ENCODE peak calls at places on chromosome 10, in eight cellular contexts. One of them, this sample, is unnamed.

GRCh38 chr10:62330213-62330612 is 44.0 kb upstream of the ZNF365 start:
- DNase-seq in NCI-H2029: no peak
- DNase-seq in ACHN: no peak
- DNase-seq in C1 segment of cervical spinal cord: no peak
- DNase-seq in activated CD4-positive, alpha-beta memory T cell treated with anti-CD3 and anti-CD28 coated beads for 36 hours: no peak
- DNase-seq in coronary artery: no peak
- DNase-seq in SW480: no peak
- DNase-seq in NCI-H510A treated with DMSO at 0.1 percent for 48 hours: no peak
- DNase-seq in this sample: no peak

GRCh38 chr10:37623506-37623905 is 233.9 kb downstream of the ZNF248 start:
- DNase-seq in NCI-H2029: no peak
- DNase-seq in ACHN: no peak
- DNase-seq in C1 segment of cervical spinal cord: no peak
- DNase-seq in activated CD4-positive, alpha-beta memory T cell treated with anti-CD3 and anti-CD28 coated beads for 36 hours: no peak
- DNase-seq in coronary artery: no peak
- DNase-seq in SW480: no peak
- DNase-seq in NCI-H510A treated with DMSO at 0.1 percent for 48 hours: no peak
- DNase-seq in this sample: no peak

GRCh38 chr10:77603529-77603927 is 34.1 kb downstream of the KCNMA1 start:
- DNase-seq in NCI-H2029: peak; percentile 20
- DNase-seq in ACHN: no peak
- DNase-seq in C1 segment of cervical spinal cord: no peak
- DNase-seq in activated CD4-positive, alpha-beta memory T cell treated with anti-CD3 and anti-CD28 coated beads for 36 hours: no peak
- DNase-seq in coronary artery: no peak
- DNase-seq in SW480: peak; percentile 35
- DNase-seq in NCI-H510A treated with DMSO at 0.1 percent for 48 hours: peak; percentile 66
- DNase-seq in this sample: peak; percentile 17

GRCh38 chr10:58797356-58797755 is 284.7 kb downstream of the BICC1 start:
- DNase-seq in NCI-H2029: no peak
- DNase-seq in ACHN: no peak
- DNase-seq in C1 segment of cervical spinal cord: no peak
- DNase-seq in activated CD4-positive, alpha-beta memory T cell treated with anti-CD3 and anti-CD28 coated beads for 36 hours: no peak
- DNase-seq in coronary artery: no peak
- DNase-seq in SW480: no peak
- DNase-seq in NCI-H510A treated with DMSO at 0.1 percent for 48 hours: no peak
- DNase-seq in this sample: no peak

GRCh38 chr10:121325490-121326231 is 272.6 kb downstream of the FGFR2 start:
- DNase-seq in NCI-H2029: no peak
- DNase-seq in ACHN: no peak
- DNase-seq in C1 segment of cervical spinal cord: no peak
- DNase-seq in activated CD4-positive, alpha-beta memory T cell treated with anti-CD3 and anti-CD28 coated beads for 36 hours: no peak
- DNase-seq in coronary artery: no peak
- DNase-seq in SW480: peak; percentile 76
- DNase-seq in NCI-H510A treated with DMSO at 0.1 percent for 48 hours: no peak
- DNase-seq in this sample: peak; percentile 90

GRCh38 chr10:57102234-57102633 is 741.2 kb upstream of the ZWINT start:
- DNase-seq in NCI-H2029: no peak
- DNase-seq in ACHN: no peak
- DNase-seq in C1 segment of cervical spinal cord: no peak
- DNase-seq in activated CD4-positive, alpha-beta memory T cell treated with anti-CD3 and anti-CD28 coated beads for 36 hours: no peak
- DNase-seq in coronary artery: no peak
- DNase-seq in SW480: no peak
- DNase-seq in NCI-H510A treated with DMSO at 0.1 percent for 48 hours: no peak
- DNase-seq in this sample: no peak

GRCh38 chr10:114304566-114305421 is 65.7 kb downstream of the VWA2 start:
- DNase-seq in NCI-H2029: peak; percentile 65
- DNase-seq in ACHN: peak; percentile 55
- DNase-seq in C1 segment of cervical spinal cord: no peak
- DNase-seq in activated CD4-positive, alpha-beta memory T cell treated with anti-CD3 and anti-CD28 coated beads for 36 hours: peak; percentile 74
- DNase-seq in coronary artery: peak; percentile 77
- DNase-seq in SW480: peak; percentile 25
- DNase-seq in NCI-H510A treated with DMSO at 0.1 percent for 48 hours: peak; percentile 90
- DNase-seq in this sample: no peak

GRCh38 chr10:110150981-110151380 is 56.4 kb upstream of the MXI1 start:
- DNase-seq in NCI-H2029: no peak
- DNase-seq in ACHN: no peak
- DNase-seq in C1 segment of cervical spinal cord: no peak
- DNase-seq in activated CD4-positive, alpha-beta memory T cell treated with anti-CD3 and anti-CD28 coated beads for 36 hours: no peak
- DNase-seq in coronary artery: no peak
- DNase-seq in SW480: no peak
- DNase-seq in NCI-H510A treated with DMSO at 0.1 percent for 48 hours: no peak
- DNase-seq in this sample: no peak

GRCh38 chr10:21534611-21535493 is 820 bp downstream of the MLLT10 start:
- DNase-seq in NCI-H2029: peak; percentile 27
- DNase-seq in ACHN: peak; percentile 43
- DNase-seq in C1 segment of cervical spinal cord: peak; percentile 71
- DNase-seq in activated CD4-positive, alpha-beta memory T cell treated with anti-CD3 and anti-CD28 coated beads for 36 hours: peak; percentile 60
- DNase-seq in coronary artery: peak; percentile 78
- DNase-seq in SW480: peak; percentile 70
- DNase-seq in NCI-H510A treated with DMSO at 0.1 percent for 48 hours: no peak
- DNase-seq in this sample: no peak

GRCh38 chr10:123995082-123995460 is 98.3 kb downstream of the CHST15 start:
- DNase-seq in NCI-H2029: no peak
- DNase-seq in ACHN: peak; percentile 53
- DNase-seq in C1 segment of cervical spinal cord: no peak
- DNase-seq in activated CD4-positive, alpha-beta memory T cell treated with anti-CD3 and anti-CD28 coated beads for 36 hours: no peak
- DNase-seq in coronary artery: peak; percentile 73
- DNase-seq in SW480: no peak
- DNase-seq in NCI-H510A treated with DMSO at 0.1 percent for 48 hours: no peak
- DNase-seq in this sample: peak; percentile 51

GRCh38 chr10:110852897-110853296 is 18.8 kb upstream of the PDCD4 start:
- DNase-seq in NCI-H2029: no peak
- DNase-seq in ACHN: no peak
- DNase-seq in C1 segment of cervical spinal cord: no peak
- DNase-seq in activated CD4-positive, alpha-beta memory T cell treated with anti-CD3 and anti-CD28 coated beads for 36 hours: no peak
- DNase-seq in coronary artery: no peak
- DNase-seq in SW480: no peak
- DNase-seq in NCI-H510A treated with DMSO at 0.1 percent for 48 hours: no peak
- DNase-seq in this sample: no peak

GRCh38 chr10:99661370-99661749 is 2.1 kb downstream of the ENTPD7 start:
- DNase-seq in NCI-H2029: no peak
- DNase-seq in ACHN: peak; percentile 92
- DNase-seq in C1 segment of cervical spinal cord: no peak
- DNase-seq in activated CD4-positive, alpha-beta memory T cell treated with anti-CD3 and anti-CD28 coated beads for 36 hours: no peak
- DNase-seq in coronary artery: no peak
- DNase-seq in SW480: peak; percentile 14
- DNase-seq in NCI-H510A treated with DMSO at 0.1 percent for 48 hours: no peak
- DNase-seq in this sample: peak; percentile 94

GRCh38 chr10:47042815-47043750 is 131.9 kb downstream of the PTPN20 start:
- DNase-seq in NCI-H2029: no peak
- DNase-seq in ACHN: no peak
- DNase-seq in C1 segment of cervical spinal cord: no peak
- DNase-seq in activated CD4-positive, alpha-beta memory T cell treated with anti-CD3 and anti-CD28 coated beads for 36 hours: no peak
- DNase-seq in coronary artery: no peak
- DNase-seq in SW480: no peak
- DNase-seq in NCI-H510A treated with DMSO at 0.1 percent for 48 hours: no peak
- DNase-seq in this sample: no peak

GRCh38 chr10:102612964-102613275 is 31.4 kb upstream of the TRIM8 start:
- DNase-seq in NCI-H2029: no peak
- DNase-seq in ACHN: no peak
- DNase-seq in C1 segment of cervical spinal cord: no peak
- DNase-seq in activated CD4-positive, alpha-beta memory T cell treated with anti-CD3 and anti-CD28 coated beads for 36 hours: peak; percentile 70
- DNase-seq in coronary artery: no peak
- DNase-seq in SW480: no peak
- DNase-seq in NCI-H510A treated with DMSO at 0.1 percent for 48 hours: no peak
- DNase-seq in this sample: no peak

GRCh38 chr10:25357269-25357668 is 182.5 kb downstream of the GPR158 start:
- DNase-seq in NCI-H2029: no peak
- DNase-seq in ACHN: no peak
- DNase-seq in C1 segment of cervical spinal cord: no peak
- DNase-seq in activated CD4-positive, alpha-beta memory T cell treated with anti-CD3 and anti-CD28 coated beads for 36 hours: no peak
- DNase-seq in coronary artery: no peak
- DNase-seq in SW480: no peak
- DNase-seq in NCI-H510A treated with DMSO at 0.1 percent for 48 hours: no peak
- DNase-seq in this sample: no peak

GRCh38 chr10:48445932-48446331 is 139.5 kb downstream of the MAPK8 start:
- DNase-seq in NCI-H2029: no peak
- DNase-seq in ACHN: no peak
- DNase-seq in C1 segment of cervical spinal cord: no peak
- DNase-seq in activated CD4-positive, alpha-beta memory T cell treated with anti-CD3 and anti-CD28 coated beads for 36 hours: no peak
- DNase-seq in coronary artery: no peak
- DNase-seq in SW480: no peak
- DNase-seq in NCI-H510A treated with DMSO at 0.1 percent for 48 hours: no peak
- DNase-seq in this sample: no peak

GRCh38 chr10:16437540-16437894 is 707 bp downstream of the PTER start:
- DNase-seq in NCI-H2029: no peak
- DNase-seq in ACHN: no peak
- DNase-seq in C1 segment of cervical spinal cord: no peak
- DNase-seq in activated CD4-positive, alpha-beta memory T cell treated with anti-CD3 and anti-CD28 coated beads for 36 hours: no peak
- DNase-seq in coronary artery: no peak
- DNase-seq in SW480: no peak
- DNase-seq in NCI-H510A treated with DMSO at 0.1 percent for 48 hours: no peak
- DNase-seq in this sample: no peak

GRCh38 chr10:61160253-61160652 is 216.3 kb upstream of the RHOBTB1 start:
- DNase-seq in NCI-H2029: no peak
- DNase-seq in ACHN: no peak
- DNase-seq in C1 segment of cervical spinal cord: no peak
- DNase-seq in activated CD4-positive, alpha-beta memory T cell treated with anti-CD3 and anti-CD28 coated beads for 36 hours: no peak
- DNase-seq in coronary artery: no peak
- DNase-seq in SW480: no peak
- DNase-seq in NCI-H510A treated with DMSO at 0.1 percent for 48 hours: no peak
- DNase-seq in this sample: no peak

GRCh38 chr10:97754726-97755125 is 17.1 kb downstream of the SFRP5 start:
- DNase-seq in NCI-H2029: no peak
- DNase-seq in ACHN: no peak
- DNase-seq in C1 segment of cervical spinal cord: no peak
- DNase-seq in activated CD4-positive, alpha-beta memory T cell treated with anti-CD3 and anti-CD28 coated beads for 36 hours: no peak
- DNase-seq in coronary artery: no peak
- DNase-seq in SW480: no peak
- DNase-seq in NCI-H510A treated with DMSO at 0.1 percent for 48 hours: no peak
- DNase-seq in this sample: no peak

GRCh38 chr10:58258977-58259692 is 8.6 kb downstream of the IPMK start:
- DNase-seq in NCI-H2029: no peak
- DNase-seq in ACHN: no peak
- DNase-seq in C1 segment of cervical spinal cord: no peak
- DNase-seq in activated CD4-positive, alpha-beta memory T cell treated with anti-CD3 and anti-CD28 coated beads for 36 hours: no peak
- DNase-seq in coronary artery: no peak
- DNase-seq in SW480: no peak
- DNase-seq in NCI-H510A treated with DMSO at 0.1 percent for 48 hours: no peak
- DNase-seq in this sample: no peak

GRCh38 chr10:70115948-70116682 is 16.5 kb downstream of the AIFM2 start:
- DNase-seq in NCI-H2029: peak; percentile 7
- DNase-seq in ACHN: peak; percentile 58
- DNase-seq in C1 segment of cervical spinal cord: peak; percentile 3
- DNase-seq in activated CD4-positive, alpha-beta memory T cell treated with anti-CD3 and anti-CD28 coated beads for 36 hours: peak; percentile 69
- DNase-seq in coronary artery: no peak
- DNase-seq in SW480: peak; percentile 35
- DNase-seq in NCI-H510A treated with DMSO at 0.1 percent for 48 hours: peak; percentile 64
- DNase-seq in this sample: peak; percentile 76

GRCh38 chr10:4243651-4244050 is 458.6 kb upstream of the KLF6 start:
- DNase-seq in NCI-H2029: no peak
- DNase-seq in ACHN: peak; percentile 84
- DNase-seq in C1 segment of cervical spinal cord: no peak
- DNase-seq in activated CD4-positive, alpha-beta memory T cell treated with anti-CD3 and anti-CD28 coated beads for 36 hours: peak; percentile 27
- DNase-seq in coronary artery: no peak
- DNase-seq in SW480: peak; percentile 58
- DNase-seq in NCI-H510A treated with DMSO at 0.1 percent for 48 hours: no peak
- DNase-seq in this sample: peak; percentile 83

GRCh38 chr10:88442681-88443080 is 140.4 kb downstream of the RNLS start:
- DNase-seq in NCI-H2029: no peak
- DNase-seq in ACHN: no peak
- DNase-seq in C1 segment of cervical spinal cord: no peak
- DNase-seq in activated CD4-positive, alpha-beta memory T cell treated with anti-CD3 and anti-CD28 coated beads for 36 hours: no peak
- DNase-seq in coronary artery: no peak
- DNase-seq in SW480: no peak
- DNase-seq in NCI-H510A treated with DMSO at 0.1 percent for 48 hours: no peak
- DNase-seq in this sample: no peak

GRCh38 chr10:89115876-89116627 is 91.1 kb downstream of the CH25H start:
- DNase-seq in NCI-H2029: no peak
- DNase-seq in ACHN: peak; percentile 51
- DNase-seq in C1 segment of cervical spinal cord: no peak
- DNase-seq in activated CD4-positive, alpha-beta memory T cell treated with anti-CD3 and anti-CD28 coated beads for 36 hours: no peak
- DNase-seq in coronary artery: no peak
- DNase-seq in SW480: no peak
- DNase-seq in NCI-H510A treated with DMSO at 0.1 percent for 48 hours: no peak
- DNase-seq in this sample: peak; percentile 70

GRCh38 chr10:131579251-131580071 is 267.9 kb upstream of the TCERG1L start:
- DNase-seq in NCI-H2029: no peak
- DNase-seq in ACHN: no peak
- DNase-seq in C1 segment of cervical spinal cord: no peak
- DNase-seq in activated CD4-positive, alpha-beta memory T cell treated with anti-CD3 and anti-CD28 coated beads for 36 hours: no peak
- DNase-seq in coronary artery: peak; percentile 65
- DNase-seq in SW480: no peak
- DNase-seq in NCI-H510A treated with DMSO at 0.1 percent for 48 hours: no peak
- DNase-seq in this sample: no peak

GRCh38 chr10:111072232-111072631 is 4.6 kb upstream of the ADRA2A start:
- DNase-seq in NCI-H2029: no peak
- DNase-seq in ACHN: no peak
- DNase-seq in C1 segment of cervical spinal cord: no peak
- DNase-seq in activated CD4-positive, alpha-beta memory T cell treated with anti-CD3 and anti-CD28 coated beads for 36 hours: no peak
- DNase-seq in coronary artery: no peak
- DNase-seq in SW480: no peak
- DNase-seq in NCI-H510A treated with DMSO at 0.1 percent for 48 hours: no peak
- DNase-seq in this sample: no peak

GRCh38 chr10:30639946-30640786 is 10.6 kb upstream of the LYZL2 start:
- DNase-seq in NCI-H2029: no peak
- DNase-seq in ACHN: peak; percentile 43
- DNase-seq in C1 segment of cervical spinal cord: no peak
- DNase-seq in activated CD4-positive, alpha-beta memory T cell treated with anti-CD3 and anti-CD28 coated beads for 36 hours: no peak
- DNase-seq in coronary artery: no peak
- DNase-seq in SW480: peak; percentile 41
- DNase-seq in NCI-H510A treated with DMSO at 0.1 percent for 48 hours: peak; percentile 28
- DNase-seq in this sample: peak; percentile 30

GRCh38 chr10:31136951-31137885 is 105.6 kb upstream of the ZNF438 start:
- DNase-seq in NCI-H2029: no peak
- DNase-seq in ACHN: no peak
- DNase-seq in C1 segment of cervical spinal cord: no peak
- DNase-seq in activated CD4-positive, alpha-beta memory T cell treated with anti-CD3 and anti-CD28 coated beads for 36 hours: no peak
- DNase-seq in coronary artery: no peak
- DNase-seq in SW480: no peak
- DNase-seq in NCI-H510A treated with DMSO at 0.1 percent for 48 hours: no peak
- DNase-seq in this sample: no peak

GRCh38 chr10:119521443-119522204 is 20.9 kb downstream of the RGS10 start:
- DNase-seq in NCI-H2029: no peak
- DNase-seq in ACHN: peak; percentile 76
- DNase-seq in C1 segment of cervical spinal cord: no peak
- DNase-seq in activated CD4-positive, alpha-beta memory T cell treated with anti-CD3 and anti-CD28 coated beads for 36 hours: no peak
- DNase-seq in coronary artery: no peak
- DNase-seq in SW480: peak; percentile 60
- DNase-seq in NCI-H510A treated with DMSO at 0.1 percent for 48 hours: no peak
- DNase-seq in this sample: peak; percentile 87

GRCh38 chr10:106082865-106083264 is 1081.6 kb downstream of the SORCS1 start:
- DNase-seq in NCI-H2029: no peak
- DNase-seq in ACHN: no peak
- DNase-seq in C1 segment of cervical spinal cord: no peak
- DNase-seq in activated CD4-positive, alpha-beta memory T cell treated with anti-CD3 and anti-CD28 coated beads for 36 hours: no peak
- DNase-seq in coronary artery: no peak
- DNase-seq in SW480: no peak
- DNase-seq in NCI-H510A treated with DMSO at 0.1 percent for 48 hours: no peak
- DNase-seq in this sample: peak; percentile 7

GRCh38 chr10:34580214-34580613 is 234.9 kb downstream of the PARD3 start:
- DNase-seq in NCI-H2029: no peak
- DNase-seq in ACHN: no peak
- DNase-seq in C1 segment of cervical spinal cord: no peak
- DNase-seq in activated CD4-positive, alpha-beta memory T cell treated with anti-CD3 and anti-CD28 coated beads for 36 hours: no peak
- DNase-seq in coronary artery: no peak
- DNase-seq in SW480: no peak
- DNase-seq in NCI-H510A treated with DMSO at 0.1 percent for 48 hours: no peak
- DNase-seq in this sample: no peak

GRCh38 chr10:24849537-24850299 is 102.7 kb downstream of the PRTFDC1 start:
- DNase-seq in NCI-H2029: no peak
- DNase-seq in ACHN: no peak
- DNase-seq in C1 segment of cervical spinal cord: no peak
- DNase-seq in activated CD4-positive, alpha-beta memory T cell treated with anti-CD3 and anti-CD28 coated beads for 36 hours: no peak
- DNase-seq in coronary artery: no peak
- DNase-seq in SW480: no peak
- DNase-seq in NCI-H510A treated with DMSO at 0.1 percent for 48 hours: no peak
- DNase-seq in this sample: peak; percentile 49

GRCh38 chr10:112221545-112221944 is 38.0 kb upstream of the GPAM start:
- DNase-seq in NCI-H2029: no peak
- DNase-seq in ACHN: no peak
- DNase-seq in C1 segment of cervical spinal cord: no peak
- DNase-seq in activated CD4-positive, alpha-beta memory T cell treated with anti-CD3 and anti-CD28 coated beads for 36 hours: no peak
- DNase-seq in coronary artery: no peak
- DNase-seq in SW480: no peak
- DNase-seq in NCI-H510A treated with DMSO at 0.1 percent for 48 hours: no peak
- DNase-seq in this sample: no peak

GRCh38 chr10:76437011-76437410 is 1005.6 kb downstream of the LRMDA start:
- DNase-seq in NCI-H2029: no peak
- DNase-seq in ACHN: no peak
- DNase-seq in C1 segment of cervical spinal cord: no peak
- DNase-seq in activated CD4-positive, alpha-beta memory T cell treated with anti-CD3 and anti-CD28 coated beads for 36 hours: no peak
- DNase-seq in coronary artery: no peak
- DNase-seq in SW480: no peak
- DNase-seq in NCI-H510A treated with DMSO at 0.1 percent for 48 hours: no peak
- DNase-seq in this sample: no peak